ENCODE peak calls at places on chromosome 9, in seven cellular contexts. V is HCT116, C is K562, J is H1, E is HEK293T, N is HepG2, R is GM12878. U is an unnamed sample.

GRCh38 chr9:10272830-10273229 is 340.0 kb downstream of the PTPRD start:
- DNase-seq in V (no peak), C (no peak), J (no peak), E (no peak), N (no peak), R (no peak), U (no peak)

GRCh38 chr9:87599901-87600610 is 102.4 kb downstream of the DAPK1 start:
- DNase-seq in V (no peak), C (peak; percentile 23), J (no peak), E (peak; percentile 17), N (peak; percentile 73), R (no peak), U (no peak)

GRCh38 chr9:126752881-126753670 is 51.8 kb upstream of the ZBTB43 start:
- DNase-seq in V (no peak), C (no peak), J (no peak), E (no peak), N (no peak), R (no peak), U (no peak)

GRCh38 chr9:96674914-96675538 is 19.9 kb upstream of the PRXL2C start:
- DNase-seq in V (peak; percentile 81), C (no peak), J (no peak), E (no peak), N (no peak), R (no peak), U (no peak)

GRCh38 chr9:108869092-108869725 is 7.1 kb downstream of the ACTL7A start:
- DNase-seq in V (peak; percentile 4), C (no peak), J (no peak), E (no peak), N (peak; percentile 97), R (no peak), U (no peak)

GRCh38 chr9:89850633-89851325 is 246.0 kb downstream of the GADD45G start:
- DNase-seq in V (no peak), C (no peak), J (no peak), E (no peak), N (no peak), R (no peak), U (no peak)

GRCh38 chr9:21294325-21294724 is 10.8 kb downstream of the IFNA5 start:
- DNase-seq in V (peak; percentile 81), C (no peak), J (no peak), E (peak; percentile 15), N (peak; percentile 6), R (peak; percentile 15), U (no peak)

GRCh38 chr9:78973906-78974305 is 597.9 kb upstream of the TLE4 start:
- DNase-seq in V (no peak), C (no peak), J (no peak), E (no peak), N (no peak), R (no peak), U (no peak)

GRCh38 chr9:126055386-126055785 is 271.2 kb upstream of the MVB12B start:
- DNase-seq in V (no peak), C (no peak), J (no peak), E (no peak), N (no peak), R (no peak), U (no peak)

GRCh38 chr9:89312154-89312616 is 1.2 kb downstream of the CKS2 start:
- DNase-seq in V (no peak), C (peak; percentile 57), J (no peak), E (no peak), N (no peak), R (no peak), U (no peak)

GRCh38 chr9:131875828-131876485 is 136.1 kb upstream of the RAPGEF1 start:
- DNase-seq in V (no peak), C (no peak), J (no peak), E (no peak), N (no peak), R (no peak), U (no peak)

GRCh38 chr9:105696219-105696793 is 2.0 kb downstream of the TMEM38B start:
- DNase-seq in V (no peak), C (peak; percentile 31), J (no peak), E (no peak), N (no peak), R (no peak), U (no peak)

GRCh38 chr9:93209097-93209496 is 25.2 kb downstream of the WNK2 start:
- DNase-seq in V (no peak), C (no peak), J (no peak), E (no peak), N (peak; percentile 49), R (no peak), U (no peak)

GRCh38 chr9:32502459-32502858 is 23.5 kb downstream of the RIGI start:
- DNase-seq in V (peak; percentile 41), C (no peak), J (no peak), E (no peak), N (no peak), R (no peak), U (no peak)

GRCh38 chr9:77455312-77455927 is 192.7 kb downstream of the GNA14 start:
- DNase-seq in V (peak; percentile 56), C (peak; percentile 9), J (no peak), E (peak; percentile 65), N (peak; percentile 33), R (no peak), U (peak; percentile 58)

GRCh38 chr9:87324613-87325194 is 173.0 kb upstream of the DAPK1 start:
- DNase-seq in V (peak; percentile 44), C (peak; percentile 54), J (no peak), E (peak; percentile 48), N (peak; percentile 50), R (peak; percentile 5), U (no peak)

GRCh38 chr9:19114680-19115270 is 12.1 kb upstream of the HAUS6 start:
- DNase-seq in V (no peak), C (no peak), J (no peak), E (no peak), N (no peak), R (no peak), U (no peak)

GRCh38 chr9:37903831-37904646 is at the start of gene SLC25A51:
- DNase-seq in V (peak; percentile 87), C (peak; percentile 96), J (peak; percentile 89), E (peak; percentile 89), N (peak; percentile 88), R (peak; percentile 81), U (peak; percentile 96)

GRCh38 chr9:126630458-126631237 is 16.9 kb downstream of the LMX1B start:
- DNase-seq in V (no peak), C (no peak), J (no peak), E (no peak), N (no peak), R (no peak), U (no peak)

GRCh38 chr9:93332317-93332716 is 119.2 kb upstream of the FAM120A start:
- DNase-seq in V (no peak), C (no peak), J (no peak), E (no peak), N (no peak), R (no peak), U (no peak)

GRCh38 chr9:133844876-133845658 is 106.9 kb upstream of the SARDH start:
- DNase-seq in V (no peak), C (no peak), J (no peak), E (no peak), N (no peak), R (no peak), U (no peak)

GRCh38 chr9:127788337-127789011 is 2.6 kb downstream of the CDK9 start:
- DNase-seq in V (no peak), C (no peak), J (no peak), E (no peak), N (no peak), R (no peak), U (no peak)

DNA sequence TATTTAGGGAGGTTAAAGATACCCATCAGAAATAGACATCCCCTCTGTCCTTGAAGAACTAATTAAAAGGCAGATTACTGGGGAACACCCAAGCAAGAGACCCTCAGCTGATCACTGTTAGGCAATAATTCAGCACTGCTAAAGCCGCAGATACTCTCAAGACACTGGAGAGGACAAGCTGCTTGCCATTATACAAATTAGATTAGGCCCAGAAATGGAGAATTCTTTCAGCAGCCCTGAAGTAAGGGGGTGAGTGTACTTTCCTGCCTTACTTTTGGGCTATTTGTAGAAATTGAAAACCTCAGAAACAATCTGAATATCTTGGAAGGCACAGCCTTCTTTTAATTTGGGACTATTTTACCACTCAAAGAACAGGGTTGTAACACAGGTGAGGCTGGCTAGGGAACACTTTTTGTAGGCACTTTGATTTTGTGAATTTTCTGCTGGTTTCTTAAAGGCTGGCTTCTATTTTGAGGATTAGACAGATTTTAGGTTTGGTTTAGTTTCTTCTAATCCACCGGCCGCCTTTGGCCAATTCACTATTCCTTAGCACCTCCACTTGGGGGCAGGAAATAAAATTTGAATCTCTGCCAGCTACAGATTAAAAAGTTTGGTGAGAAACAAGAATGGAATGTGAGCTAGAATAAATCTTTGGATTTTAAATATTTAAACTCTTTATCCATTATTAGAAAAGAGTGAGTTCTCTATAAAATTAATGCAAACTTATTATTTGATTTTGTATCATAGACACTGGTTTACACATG is 106.0 kb downstream of the SMARCA2 start:
- DNase-seq in V (peak; percentile 7), C (no peak), J (no peak), E (no peak), N (no peak), R (no peak), U (no peak)
- TF ChIP-seq SP1 in V (no peak), C (no peak), J (no peak), E (no peak), N (no peak), R (no peak), U (no peak)

GRCh38 chr9:95105519-95106287 is 211.8 kb downstream of the FANCC start:
- DNase-seq in V (no peak), C (no peak), J (no peak), E (no peak), N (no peak), R (no peak), U (no peak)
- TF ChIP-seq SP1 in V (peak; percentile 44), C (no peak), J (no peak), E (no peak), N (no peak), R (no peak), U (no peak)

DNA sequence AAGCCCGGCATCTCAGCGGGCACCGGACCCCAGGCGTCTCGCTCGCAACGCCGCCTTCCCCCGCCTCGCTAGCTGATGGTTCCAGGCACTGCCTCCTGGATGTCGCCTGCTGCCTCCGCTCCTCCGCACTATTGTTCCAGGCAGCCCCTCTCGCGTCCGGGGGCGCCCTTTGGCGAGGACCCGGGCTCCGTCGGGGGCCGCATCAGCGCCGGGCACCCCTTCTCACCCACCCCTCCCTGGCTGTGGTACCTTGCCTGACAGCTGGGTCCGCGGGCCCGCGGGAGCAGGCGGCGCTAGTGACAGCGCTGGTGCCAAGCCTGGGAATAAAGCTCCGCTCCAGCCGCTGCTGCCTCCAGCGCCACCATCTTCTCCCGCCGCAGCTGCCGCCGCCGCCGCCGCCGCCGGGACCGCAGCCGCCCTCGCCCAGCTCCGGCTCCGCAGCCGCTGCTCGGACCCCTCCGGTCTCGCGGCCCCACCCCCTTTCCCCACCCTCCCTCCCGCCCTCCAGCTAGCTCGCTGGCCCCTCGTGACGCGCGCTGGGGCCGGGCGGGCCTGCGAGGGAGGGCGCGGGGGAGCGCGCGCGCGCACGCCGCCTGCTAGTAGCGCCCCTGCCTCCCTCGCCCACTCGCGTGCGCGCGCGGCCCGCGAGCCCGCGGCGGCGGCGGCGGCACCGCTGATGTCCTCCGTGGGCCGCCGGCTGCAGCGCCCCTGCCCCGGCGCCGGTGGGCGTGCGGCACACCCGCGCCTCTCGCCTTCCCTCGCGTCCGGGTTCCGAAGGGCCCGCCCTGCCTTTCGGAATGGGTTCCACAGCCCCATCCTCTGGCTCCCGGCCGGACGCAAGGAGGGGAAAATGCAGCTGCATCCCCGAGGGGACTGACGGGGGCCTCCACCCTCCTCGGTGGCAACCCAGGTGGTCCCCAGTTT is at the start of gene APBA1:
- DNase-seq in V (no peak), C (peak; percentile 32), J (no peak), E (peak; percentile 58), N (no peak), R (no peak), U (peak; percentile 46)
- TF ChIP-seq SP1 in V (no peak), C (no peak), J (no peak), E (no peak), N (no peak), R (no peak), U (no peak)

GRCh38 chr9:109950710-109951443 is 170.9 kb downstream of the PALM2AKAP2 start:
- DNase-seq in V (no peak), C (no peak), J (no peak), E (no peak), N (peak; percentile 5), R (no peak), U (no peak)
- TF ChIP-seq SP1 in V (no peak), C (no peak), J (no peak), E (no peak), N (no peak), R (no peak), U (no peak)